ENCODE peak calls at places on chromosomes 1 and 21, in six cellular contexts. E is GM12865, M is fibroblast of the aortic adventitia, D is body of pancreas, L is fibroblast of mammary gland, W is progenitor cell of endocrine pancreas. T is an unnamed sample.

GRCh38 chr1:3717715-3718601 is 34.3 kb upstream of the CCDC27 start:
- DNase-seq in E (peak), M (no peak), D (no peak), L (no peak), W (peak), T (no peak)

GRCh38 chr1:213055087-213055591 is 4.1 kb downstream of the RPS6KC1 start:
- DNase-seq in E (no peak), M (peak), D (no peak), L (no peak), W (no peak), T (no peak)

GRCh38 chr1:233707153-233707905 is 93.4 kb downstream of the KCNK1 start:
- DNase-seq in E (no peak), M (peak), D (peak), L (peak), W (no peak), T (no peak)

GRCh38 chr1:164637461-164638375 is 78.7 kb downstream of the PBX1 start:
- DNase-seq in E (no peak), M (peak), D (peak), L (peak), W (no peak), T (no peak)

GRCh38 chr1:41102208-41102607 is 80.7 kb upstream of the SLFNL1 start:
- DNase-seq in E (no peak), M (peak), D (peak), L (peak), W (no peak), T (no peak)

GRCh38 chr1:167648252-167648849 is 18.3 kb downstream of the RCSD1 start:
- DNase-seq in E (no peak), M (no peak), D (no peak), L (no peak), W (no peak), T (no peak)

GRCh38 chr1:181485276-181486097 is 2.2 kb downstream of the CACNA1E start:
- DNase-seq in E (peak), M (no peak), D (peak), L (no peak), W (peak), T (peak)

GRCh38 chr1:160083968-160084770 is 2.8 kb downstream of the KCNJ9 start:
- DNase-seq in E (peak), M (peak), D (peak), L (peak), W (peak), T (peak)

GRCh38 chr1:53860967-53861411 is 22.9 kb upstream of the NDC1 start:
- DNase-seq in E (peak), M (peak), D (peak), L (peak), W (peak), T (peak)

GRCh38 chr1:246930830-246931548 is 759 bp downstream of the AHCTF1 start:
- DNase-seq in E (peak), M (peak), D (peak), L (peak), W (peak), T (peak)

GRCh38 chr1:192104852-192105251 is 53.4 kb upstream of the RGS18 start:
- DNase-seq in E (no peak), M (peak), D (no peak), L (peak), W (no peak), T (no peak)

GRCh38 chr1:212287261-212287895 is 2.2 kb downstream of the PPP2R5A start:
- DNase-seq in E (no peak), M (no peak), D (no peak), L (no peak), W (no peak), T (no peak)

GRCh38 chr1:93531193-93531592 is 83.3 kb downstream of the FNBP1L start:
- DNase-seq in E (no peak), M (no peak), D (no peak), L (no peak), W (no peak), T (no peak)

GRCh38 chr1:46137901-46138300 is 5.5 kb upstream of the PIK3R3 start:
- DNase-seq in E (no peak), M (peak), D (no peak), L (peak), W (no peak), T (no peak)

GRCh38 chr1:203186446-203187305 is at the start of gene CHI3L1:
- DNase-seq in E (no peak), M (no peak), D (peak), L (peak), W (no peak), T (no peak)

GRCh38 chr1:91609571-91609970 is 108.9 kb downstream of the CDC7 start:
- DNase-seq in E (no peak), M (peak), D (no peak), L (peak), W (no peak), T (no peak)

GRCh38 chr1:78254517-78254916 is 208.8 kb downstream of the GIPC2 start:
- DNase-seq in E (no peak), M (peak), D (no peak), L (peak), W (no peak), T (no peak)

GRCh38 chr1:30320581-30320890 is 402.8 kb downstream of the MATN1 start:
- DNase-seq in E (no peak), M (no peak), D (no peak), L (no peak), W (no peak), T (no peak)

GRCh38 chr1:77948841-77949424 is 29.9 kb downstream of the FUBP1 start:
- DNase-seq in E (peak), M (peak), D (peak), L (peak), W (no peak), T (peak)

GRCh38 chr1:245605480-245606156 is 450.8 kb downstream of the KIF26B start:
- DNase-seq in E (no peak), M (peak), D (no peak), L (peak), W (no peak), T (no peak)

GRCh38 chr1:115456441-115456961 is 118.5 kb upstream of the NGF start:
- DNase-seq in E (no peak), M (no peak), D (no peak), L (peak), W (no peak), T (no peak)

GRCh38 chr21:37562920-37563640 is 196.5 kb downstream of the DYRK1A start:
- DNase-seq in E (peak), M (no peak), D (peak), L (peak), W (no peak), T (no peak)

GRCh38 chr1:169130683-169131082 is 24.2 kb downstream of the ATP1B1 start:
- DNase-seq in E (no peak), M (no peak), D (no peak), L (no peak), W (no peak), T (no peak)

GRCh38 chr1:33586111-33586510 is 113.7 kb downstream of the ZSCAN20 start:
- DNase-seq in E (no peak), M (peak), D (no peak), L (peak), W (no peak), T (no peak)

GRCh38 chr1:100868364-100868995 is 26.2 kb downstream of the EXTL2 start:
- DNase-seq in E (peak), M (peak), D (no peak), L (peak), W (no peak), T (no peak)

GRCh38 chr1:36148821-36149236 is 457 bp downstream of the TRAPPC3 start:
- DNase-seq in E (no peak), M (peak), D (no peak), L (no peak), W (no peak), T (no peak)

GRCh38 chr1:226403522-226404034 is 4.3 kb downstream of the PARP1 start:
- DNase-seq in E (peak), M (no peak), D (no peak), L (peak), W (no peak), T (peak)

GRCh38 chr1:10724948-10725852 is 71.2 kb downstream of the CASZ1 start:
- DNase-seq in E (no peak), M (peak), D (peak), L (peak), W (no peak), T (no peak)

GRCh38 chr1:211468595-211468994 is 23.4 kb downstream of the RD3 start:
- DNase-seq in E (no peak), M (no peak), D (no peak), L (peak), W (no peak), T (no peak)

GRCh38 chr1:53945183-53945432 is 391 bp downstream of the IFT25 start:
- DNase-seq in E (no peak), M (no peak), D (no peak), L (no peak), W (no peak), T (no peak)

GRCh38 chr1:25813734-25814471 is 5.9 kb upstream of the MTFR1L start:
- DNase-seq in E (peak), M (no peak), D (no peak), L (no peak), W (no peak), T (no peak)

GRCh38 chr1:236120725-236121153 is 21.6 kb upstream of the GPR137B start:
- DNase-seq in E (peak), M (no peak), D (no peak), L (no peak), W (no peak), T (no peak)

GRCh38 chr1:220184503-220184902 is 87.8 kb downstream of the RAB3GAP2 start:
- DNase-seq in E (no peak), M (no peak), D (no peak), L (no peak), W (no peak), T (no peak)

GRCh38 chr1:220186752-220187151 is 85.5 kb downstream of the RAB3GAP2 start:
- DNase-seq in E (no peak), M (no peak), D (no peak), L (no peak), W (no peak), T (no peak)

DNA sequence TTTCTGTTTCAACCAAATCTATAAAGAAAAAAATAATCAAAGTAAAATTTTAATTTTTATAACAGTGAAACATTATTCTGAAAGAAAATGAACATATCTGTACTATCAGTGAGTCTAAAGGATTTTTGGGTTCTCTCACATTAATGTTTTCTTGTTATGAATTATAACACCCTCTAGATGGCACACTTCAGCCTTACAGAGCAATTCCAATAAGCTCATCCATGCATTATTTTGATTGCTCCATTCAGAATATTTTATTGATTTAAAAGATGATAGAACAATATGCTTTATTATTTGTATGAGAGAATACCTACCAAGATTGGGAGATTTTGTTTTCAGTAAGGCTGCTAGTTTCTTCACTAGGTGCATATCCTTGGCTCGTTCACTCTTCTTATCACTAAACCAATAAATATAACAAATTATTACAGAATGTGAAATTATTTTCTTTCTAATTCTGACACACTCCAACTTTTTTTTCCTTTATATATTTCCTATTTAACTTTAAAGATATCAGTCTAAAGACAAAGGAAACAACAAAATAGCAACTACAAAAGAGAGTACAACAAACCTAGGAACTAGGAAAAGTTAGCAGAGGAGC is 82.4 kb downstream of the RAB3GAP2 start:
- DNase-seq in E (peak), M (peak), D (no peak), L (peak), W (no peak), T (no peak)
- TF ChIP-seq CTCF in E (peak), M (peak), D (peak), L (peak), W (peak), T (peak)

GRCh38 chr21:45740088-45740440 is 96.5 kb downstream of the PCBP3 start:
- DNase-seq in E (no peak), M (no peak), D (no peak), L (no peak), W (no peak), T (no peak)

GRCh38 chr21:45745256-45745655 is 101.7 kb downstream of the PCBP3 start:
- DNase-seq in E (no peak), M (no peak), D (no peak), L (no peak), W (no peak), T (no peak)

GRCh38 chr21:45739218-45740087 is 95.9 kb downstream of the PCBP3 start:
- DNase-seq in E (no peak), M (no peak), D (no peak), L (no peak), W (no peak), T (no peak)

GRCh38 chr21:45740491-45741357 is 97.2 kb downstream of the PCBP3 start:
- DNase-seq in E (no peak), M (no peak), D (no peak), L (peak), W (no peak), T (no peak)

GRCh38 chr21:45741691-45742090 is 98.2 kb downstream of the PCBP3 start:
- DNase-seq in E (no peak), M (no peak), D (no peak), L (no peak), W (no peak), T (peak)
- TF ChIP-seq CTCF in E (no peak), M (no peak), D (no peak), L (no peak), W (no peak), T (no peak)

GRCh38 chr1:55067914-55068313 is 28.6 kb downstream of the PCSK9 start:
- DNase-seq in E (no peak), M (no peak), D (no peak), L (no peak), W (no peak), T (no peak)
- TF ChIP-seq CTCF in E (no peak), M (no peak), D (no peak), L (no peak), W (no peak), T (no peak)

GRCh38 chr1:232211149-232211548 is 418.8 kb downstream of the SIPA1L2 start:
- DNase-seq in E (peak), M (no peak), D (no peak), L (no peak), W (no peak), T (peak)
- TF ChIP-seq CTCF in E (peak), M (peak), D (no peak), L (peak), W (peak), T (peak)

GRCh38 chr1:15168479-15168878 is 14.9 kb downstream of the TMEM51 start:
- DNase-seq in E (peak), M (peak), D (peak), L (peak), W (no peak), T (no peak)
- TF ChIP-seq CTCF in E (no peak), M (no peak), D (no peak), L (no peak), W (no peak), T (no peak)

DNA sequence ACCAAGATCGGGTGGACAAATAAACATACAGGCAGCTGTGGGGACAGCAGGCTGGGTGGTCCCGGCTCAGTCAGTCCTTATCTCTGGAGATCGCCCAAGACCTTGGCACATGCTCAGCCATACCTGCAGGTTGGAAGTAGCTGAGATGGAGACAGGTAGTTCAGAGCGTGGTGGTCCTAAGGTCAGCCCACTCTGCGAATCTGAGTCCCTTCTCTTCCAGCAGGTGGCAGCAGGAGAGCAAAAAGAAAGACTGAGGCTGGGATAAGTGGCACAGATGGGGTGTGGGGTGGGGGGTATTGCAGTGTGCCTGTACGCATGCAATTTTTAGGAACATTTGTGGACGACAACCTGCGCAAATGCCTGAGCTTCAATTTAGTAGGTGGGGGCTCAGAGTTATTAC is 104.9 kb downstream of the TENT5C start:
- DNase-seq in E (peak), M (no peak), D (no peak), L (peak), W (no peak), T (no peak)
- TF ChIP-seq CTCF in E (peak), M (peak), D (peak), L (peak), W (peak), T (peak)

GRCh38 chr1:165686121-165686970 is 12.0 kb downstream of the ALDH9A1 start:
- DNase-seq in E (peak), M (no peak), D (no peak), L (no peak), W (no peak), T (no peak)
- TF ChIP-seq CTCF in E (no peak), M (no peak), D (no peak), L (peak), W (no peak), T (no peak)

GRCh38 chr1:24525606-24526005 is 23.0 kb downstream of the RCAN3 start:
- DNase-seq in E (no peak), M (no peak), D (no peak), L (no peak), W (no peak), T (no peak)

GRCh38 chr1:24526045-24526444 is 23.4 kb downstream of the RCAN3 start:
- DNase-seq in E (no peak), M (no peak), D (no peak), L (no peak), W (no peak), T (no peak)

GRCh38 chr1:24526940-24527542 is 24.4 kb downstream of the RCAN3 start:
- DNase-seq in E (peak), M (peak), D (no peak), L (peak), W (no peak), T (peak)
- TF ChIP-seq CTCF in E (peak), M (peak), D (peak), L (peak), W (peak), T (peak)

GRCh38 chr1:196144588-196144987 is 463.7 kb downstream of the KCNT2 start:
- DNase-seq in E (no peak), M (no peak), D (no peak), L (no peak), W (no peak), T (no peak)
- TF ChIP-seq CTCF in E (no peak), M (no peak), D (no peak), L (no peak), W (no peak), T (no peak)

GRCh38 chr21:28541371-28542112 is 451.1 kb downstream of the LTN1 start:
- DNase-seq in E (no peak), M (peak), D (no peak), L (no peak), W (no peak), T (no peak)
- TF ChIP-seq CTCF in E (no peak), M (no peak), D (no peak), L (no peak), W (no peak), T (no peak)

T was measured in glutamatergic neuron.